ENCODE peak calls at places on chromosomes 16 and 17, in four cellular contexts. One of them, this sample, is unnamed.

GRCh38 chr17:29379084-29379811 is 10.9 kb upstream of the TAOK1 start:
- DNase-seq in islet precursor cell: peak
- DNase-seq in activated CD4-positive, alpha-beta memory T cell treated with anti-CD3 and anti-CD28 coated beads for 36 hours: no peak
- DNase-seq in substantia nigra: peak
- DNase-seq in this sample: no peak

GRCh38 chr17:15298176-15298575 is 33.0 kb upstream of the PMP22 start:
- DNase-seq in islet precursor cell: peak
- DNase-seq in activated CD4-positive, alpha-beta memory T cell treated with anti-CD3 and anti-CD28 coated beads for 36 hours: no peak
- DNase-seq in substantia nigra: no peak
- DNase-seq in this sample: peak

GRCh38 chr16:85960486-85961046 is 61.6 kb downstream of the IRF8 start:
- DNase-seq in islet precursor cell: no peak
- DNase-seq in activated CD4-positive, alpha-beta memory T cell treated with anti-CD3 and anti-CD28 coated beads for 36 hours: no peak
- DNase-seq in substantia nigra: no peak
- DNase-seq in this sample: no peak

GRCh38 chr17:81097943-81098308 is 63.0 kb downstream of the BAIAP2 start:
- DNase-seq in islet precursor cell: no peak
- DNase-seq in activated CD4-positive, alpha-beta memory T cell treated with anti-CD3 and anti-CD28 coated beads for 36 hours: peak
- DNase-seq in substantia nigra: no peak
- DNase-seq in this sample: peak

GRCh38 chr16:82888616-82889015 is 261.8 kb downstream of the CDH13 start:
- DNase-seq in islet precursor cell: no peak
- DNase-seq in activated CD4-positive, alpha-beta memory T cell treated with anti-CD3 and anti-CD28 coated beads for 36 hours: no peak
- DNase-seq in substantia nigra: no peak
- DNase-seq in this sample: no peak

GRCh38 chr17:78669256-78669974 is 92.2 kb upstream of the DNAH17 start:
- DNase-seq in islet precursor cell: peak
- DNase-seq in activated CD4-positive, alpha-beta memory T cell treated with anti-CD3 and anti-CD28 coated beads for 36 hours: no peak
- DNase-seq in substantia nigra: no peak
- DNase-seq in this sample: no peak

GRCh38 chr17:80832266-80832676 is 159.4 kb upstream of the CHMP6 start:
- DNase-seq in islet precursor cell: peak
- DNase-seq in activated CD4-positive, alpha-beta memory T cell treated with anti-CD3 and anti-CD28 coated beads for 36 hours: no peak
- DNase-seq in substantia nigra: peak
- DNase-seq in this sample: peak

GRCh38 chr17:20996724-20997615 is 45.8 kb downstream of the USP22 start:
- DNase-seq in islet precursor cell: no peak
- DNase-seq in activated CD4-positive, alpha-beta memory T cell treated with anti-CD3 and anti-CD28 coated beads for 36 hours: no peak
- DNase-seq in substantia nigra: no peak
- DNase-seq in this sample: no peak

GRCh38 chr16:86272744-86273143 is 237.6 kb upstream of the FOXF1 start:
- DNase-seq in islet precursor cell: no peak
- DNase-seq in activated CD4-positive, alpha-beta memory T cell treated with anti-CD3 and anti-CD28 coated beads for 36 hours: no peak
- DNase-seq in substantia nigra: no peak
- DNase-seq in this sample: no peak

GRCh38 chr17:12994341-12995074 is 23.3 kb downstream of the ELAC2 start:
- DNase-seq in islet precursor cell: peak
- DNase-seq in activated CD4-positive, alpha-beta memory T cell treated with anti-CD3 and anti-CD28 coated beads for 36 hours: no peak
- DNase-seq in substantia nigra: no peak
- DNase-seq in this sample: no peak

GRCh38 chr16:49348408-49349176 is 25.0 kb upstream of the C16orf78 start:
- DNase-seq in islet precursor cell: no peak
- DNase-seq in activated CD4-positive, alpha-beta memory T cell treated with anti-CD3 and anti-CD28 coated beads for 36 hours: no peak
- DNase-seq in substantia nigra: no peak
- DNase-seq in this sample: no peak

GRCh38 chr17:78682363-78682762 is 99.7 kb downstream of the CYTH1 start:
- DNase-seq in islet precursor cell: no peak
- DNase-seq in activated CD4-positive, alpha-beta memory T cell treated with anti-CD3 and anti-CD28 coated beads for 36 hours: no peak
- DNase-seq in substantia nigra: no peak
- DNase-seq in this sample: no peak

This sample was measured in hepatic stellate cell.